ENCODE peak calls at places on chromosome 11, in seven cellular contexts. E is T follicular helper cell; V is cardiac fibroblast; A is AG10803; P is stimulated activated naive CD8-positive, alpha-beta T cell treated with anti-CD3 and anti-CD28 coated beads, Interleukin-15, Interleukin-2, amounts not matched to agents 100 U/mL and 50 U/mL, for 24 hours; Q is NCI-H510A treated with DMSO at 0.1 percent for 48 hours; Z is D721Med. M is an unnamed sample.

GRCh38 chr11:37115963-37116362 is 517.9 kb upstream of the RAG2 start:
- DNase-seq in V (no peak), Q (no peak), Z (no peak), A (no peak), E (no peak), P (no peak), M (no peak)

GRCh38 chr11:6882747-6883146 is 6.3 kb downstream of the OR10A4 start:
- DNase-seq in Z (no peak), A (no peak), E (no peak), Q (no peak), V (no peak), P (no peak), M (no peak)

GRCh38 chr11:92696076-92696475 is 273.4 kb upstream of the MTNR1B start:
- DNase-seq in Q (no peak), A (no peak), E (no peak), Z (no peak), P (no peak), V (no peak), M (no peak)

GRCh38 chr11:78831571-78831970 is 256.9 kb upstream of the NARS2 start:
- DNase-seq in E (no peak), P (no peak), Q (no peak), V (no peak), Z (no peak), A (no peak), M (no peak)

GRCh38 chr11:100682247-100682969 is 4.7 kb upstream of the ARHGAP42 start:
- DNase-seq in Z (no peak), Q (no peak), E (no peak), V (peak), P (no peak), A (peak), M (no peak)

GRCh38 chr11:1882265-1883238 is 9.1 kb downstream of the PRR33 start:
- DNase-seq in E (peak), V (peak), Q (peak), P (peak), Z (peak), A (peak), M (peak)

GRCh38 chr11:748007-748359 is 719 bp downstream of the TALDO1 start:
- DNase-seq in A (peak), Q (no peak), Z (no peak), E (no peak), P (no peak), V (no peak), M (no peak)

GRCh38 chr11:131042041-131042390 is 125.7 kb upstream of the SNX19 start:
- DNase-seq in V (peak), A (peak), E (no peak), P (no peak), Z (no peak), Q (no peak), M (no peak)

GRCh38 chr11:72683782-72684200 is 9.6 kb upstream of the PDE2A start:
- DNase-seq in P (peak), Q (peak), A (peak), V (peak), E (peak), Z (peak), M (peak)

GRCh38 chr11:125062931-125063428 is at the start of gene SLC37A2:
- DNase-seq in P (peak), V (peak), E (no peak), Q (no peak), Z (no peak), A (peak), M (peak)

GRCh38 chr11:44421090-44421675 is 111.2 kb upstream of the ALX4 start:
- DNase-seq in E (no peak), V (no peak), Z (no peak), P (no peak), A (no peak), Q (no peak), M (no peak)

GRCh38 chr11:94017446-94017845 is 3.7 kb upstream of the HEPHL1 start:
- DNase-seq in Z (no peak), P (no peak), Q (no peak), A (no peak), E (no peak), V (peak), M (no peak)

GRCh38 chr11:2826679-2827056 is 58.9 kb downstream of the CDKN1C start:
- DNase-seq in P (no peak), A (no peak), E (no peak), V (no peak), Z (no peak), Q (no peak), M (no peak)

GRCh38 chr11:75100314-75100713 is 3.6 kb upstream of the OR2AT4 start:
- DNase-seq in Q (no peak), Z (no peak), P (peak), V (peak), A (peak), E (no peak), M (no peak)

GRCh38 chr11:132050081-132050480 is 679.7 kb downstream of the NTM start:
- DNase-seq in Z (no peak), V (no peak), A (no peak), Q (no peak), E (no peak), P (no peak), M (no peak)

GRCh38 chr11:47161134-47161854 is 15.4 kb downstream of the ARFGAP2 start:
- DNase-seq in E (peak), Z (peak), Q (no peak), V (peak), P (peak), A (peak), M (peak)